ENCODE peak calls at places on chromosomes 1 and 21, in five cellular contexts. P, E, T, D and O are unnamed samples.

GRCh38 chr1:237050915-237051314 is 8.9 kb downstream of the RYR2 start:
- DNase-seq in P (no peak), E (no peak), T (no peak), D (no peak), O (no peak)

GRCh38 chr1:59695301-59695700 is 119.4 kb upstream of the HOOK1 start:
- DNase-seq in P (no peak), E (no peak), T (no peak), D (no peak), O (no peak)

GRCh38 chr1:244394851-244395765 is 56.6 kb downstream of the ADSS2 start:
- DNase-seq in P (no peak), E (no peak), T (peak), D (no peak), O (peak)

GRCh38 chr21:44706026-44706705 is 5.2 kb downstream of the TSPEAR start:
- DNase-seq in P (no peak), E (no peak), T (no peak), D (no peak), O (no peak)

GRCh38 chr21:41775152-41775472 is 8.3 kb upstream of the RIPK4 start:
- DNase-seq in P (no peak), E (no peak), T (no peak), D (no peak), O (no peak)

GRCh38 chr1:187928717-187929116 is 1100.0 kb downstream of the PLA2G4A start:
- DNase-seq in P (no peak), E (no peak), T (no peak), D (no peak), O (no peak)

GRCh38 chr1:169858467-169858866 is 35.2 kb downstream of the SCYL3 start:
- DNase-seq in P (peak), E (no peak), T (no peak), D (no peak), O (peak)

GRCh38 chr1:3530931-3531818 is 76.7 kb downstream of the ARHGEF16 start:
- DNase-seq in P (peak), E (peak), T (no peak), D (peak), O (no peak)

GRCh38 chr1:28147264-28148094 is 29.0 kb downstream of the PTAFR start:
- DNase-seq in P (no peak), E (no peak), T (no peak), D (peak), O (no peak)

GRCh38 chr1:64263856-64264255 is 60.4 kb downstream of the UBE2U start:
- DNase-seq in P (no peak), E (no peak), T (no peak), D (no peak), O (no peak)